ENCODE peak calls at places on chromosomes 13 and 19, in nine cellular contexts. One of them, this sample, is unnamed.

GRCh38 chr13:58883405-58883804 is 1251.9 kb downstream of the PCDH17 start:
- DNase-seq in Calu3: no peak
- DNase-seq in cardiac muscle cell: no peak
- DNase-seq in AG10803: no peak
- DNase-seq in heart right ventricle: no peak
- DNase-seq in tibial nerve: no peak
- DNase-seq in brain microvascular endothelial cell: no peak
- DNase-seq in HL-60: no peak
- DNase-seq in chondrocyte: no peak
- DNase-seq in this sample: no peak

GRCh38 chr19:42176649-42176989 is 40.9 kb downstream of the DEDD2 start:
- DNase-seq in brain microvascular endothelial cell: no peak
- DNase-seq in heart right ventricle: no peak
- DNase-seq in tibial nerve: no peak
- DNase-seq in HL-60: no peak
- DNase-seq in AG10803: no peak
- DNase-seq in cardiac muscle cell: no peak
- DNase-seq in chondrocyte: no peak
- DNase-seq in Calu3: no peak
- DNase-seq in this sample: no peak

GRCh38 chr13:24097667-24098066 is 62.9 kb upstream of the SPATA13 start:
- DNase-seq in HL-60: no peak
- DNase-seq in AG10803: no peak
- DNase-seq in heart right ventricle: no peak
- DNase-seq in tibial nerve: no peak
- DNase-seq in brain microvascular endothelial cell: no peak
- DNase-seq in Calu3: no peak
- DNase-seq in cardiac muscle cell: no peak
- DNase-seq in chondrocyte: no peak
- DNase-seq in this sample: no peak

GRCh38 chr13:110911880-110912279 is 3.0 kb downstream of the ANKRD10 start:
- DNase-seq in chondrocyte: no peak
- DNase-seq in cardiac muscle cell: no peak
- DNase-seq in tibial nerve: no peak
- DNase-seq in heart right ventricle: no peak
- DNase-seq in HL-60: no peak
- DNase-seq in brain microvascular endothelial cell: no peak
- DNase-seq in Calu3: no peak
- DNase-seq in AG10803: no peak
- DNase-seq in this sample: no peak

GRCh38 chr13:50119593-50119992 is 104.3 kb downstream of the KCNRG start:
- DNase-seq in chondrocyte: no peak
- DNase-seq in cardiac muscle cell: peak
- DNase-seq in heart right ventricle: no peak
- DNase-seq in AG10803: no peak
- DNase-seq in tibial nerve: no peak
- DNase-seq in HL-60: no peak
- DNase-seq in brain microvascular endothelial cell: peak
- DNase-seq in Calu3: no peak
- DNase-seq in this sample: no peak

GRCh38 chr19:48338802-48339660 is 13.7 kb downstream of the EMP3 start:
- DNase-seq in HL-60: no peak
- DNase-seq in tibial nerve: no peak
- DNase-seq in AG10803: no peak
- DNase-seq in chondrocyte: no peak
- DNase-seq in Calu3: no peak
- DNase-seq in heart right ventricle: no peak
- DNase-seq in brain microvascular endothelial cell: no peak
- DNase-seq in cardiac muscle cell: no peak
- DNase-seq in this sample: no peak

GRCh38 chr19:4896372-4896771 is 6.3 kb downstream of the ARRDC5 start:
- DNase-seq in HL-60: no peak
- DNase-seq in heart right ventricle: no peak
- DNase-seq in tibial nerve: no peak
- DNase-seq in cardiac muscle cell: peak
- DNase-seq in AG10803: peak
- DNase-seq in brain microvascular endothelial cell: peak
- DNase-seq in chondrocyte: no peak
- DNase-seq in Calu3: peak
- DNase-seq in this sample: no peak

GRCh38 chr19:17737690-17738153 is 13.6 kb upstream of the FCHO1 start:
- DNase-seq in HL-60: no peak
- DNase-seq in heart right ventricle: no peak
- DNase-seq in tibial nerve: no peak
- DNase-seq in AG10803: peak
- DNase-seq in Calu3: no peak
- DNase-seq in brain microvascular endothelial cell: no peak
- DNase-seq in chondrocyte: no peak
- DNase-seq in cardiac muscle cell: no peak
- DNase-seq in this sample: no peak

GRCh38 chr13:97130201-97130600 is 91.9 kb upstream of the MBNL2 start:
- DNase-seq in chondrocyte: no peak
- DNase-seq in heart right ventricle: no peak
- DNase-seq in tibial nerve: no peak
- DNase-seq in AG10803: peak
- DNase-seq in cardiac muscle cell: peak
- DNase-seq in brain microvascular endothelial cell: no peak
- DNase-seq in HL-60: no peak
- DNase-seq in Calu3: no peak
- DNase-seq in this sample: no peak

GRCh38 chr13:63075126-63075525 is 1659.5 kb upstream of the PCDH20 start:
- DNase-seq in tibial nerve: no peak
- DNase-seq in chondrocyte: no peak
- DNase-seq in cardiac muscle cell: no peak
- DNase-seq in brain microvascular endothelial cell: no peak
- DNase-seq in Calu3: no peak
- DNase-seq in HL-60: no peak
- DNase-seq in AG10803: no peak
- DNase-seq in heart right ventricle: no peak
- DNase-seq in this sample: no peak

GRCh38 chr19:812049-812816 is 9.5 kb downstream of the PLPPR3 start:
- DNase-seq in Calu3: no peak
- DNase-seq in heart right ventricle: no peak
- DNase-seq in AG10803: no peak
- DNase-seq in cardiac muscle cell: no peak
- DNase-seq in HL-60: peak
- DNase-seq in chondrocyte: no peak
- DNase-seq in brain microvascular endothelial cell: no peak
- DNase-seq in tibial nerve: no peak
- DNase-seq in this sample: no peak

DNA sequence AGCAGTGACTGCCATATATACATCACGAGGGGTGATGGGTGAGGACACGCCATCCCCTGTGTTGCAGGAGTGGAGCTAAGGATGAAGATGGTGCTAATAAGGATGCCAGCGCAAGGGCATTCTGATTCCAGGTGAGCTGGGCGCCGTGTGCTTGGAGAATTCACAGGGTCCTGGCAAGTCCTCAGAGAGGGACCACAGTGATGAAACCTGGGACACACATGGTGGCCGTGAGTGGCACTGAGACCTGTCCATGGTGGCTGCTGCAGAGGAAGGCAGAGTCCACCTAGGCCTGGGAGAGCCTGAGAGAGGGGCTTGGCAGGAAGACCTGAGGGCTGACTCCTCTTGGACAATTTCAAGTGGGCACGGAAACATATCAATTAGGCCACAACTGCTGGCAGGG is 65.2 kb downstream of the RFX2 start:
- DNase-seq in Calu3: no peak
- DNase-seq in chondrocyte: peak
- DNase-seq in brain microvascular endothelial cell: no peak
- DNase-seq in HL-60: no peak
- DNase-seq in tibial nerve: no peak
- DNase-seq in cardiac muscle cell: no peak
- DNase-seq in AG10803: no peak
- DNase-seq in heart right ventricle: no peak
- DNase-seq in this sample: no peak
- TF ChIP-seq CTCF in Calu3: no peak
- TF ChIP-seq CTCF in chondrocyte: no peak
- TF ChIP-seq CTCF in brain microvascular endothelial cell: no peak
- TF ChIP-seq CTCF in HL-60: no peak
- TF ChIP-seq CTCF in tibial nerve: no peak
- TF ChIP-seq CTCF in cardiac muscle cell: no peak
- TF ChIP-seq CTCF in AG10803: no peak
- TF ChIP-seq CTCF in heart right ventricle: no peak
- TF ChIP-seq CTCF in this sample: no peak

DNA sequence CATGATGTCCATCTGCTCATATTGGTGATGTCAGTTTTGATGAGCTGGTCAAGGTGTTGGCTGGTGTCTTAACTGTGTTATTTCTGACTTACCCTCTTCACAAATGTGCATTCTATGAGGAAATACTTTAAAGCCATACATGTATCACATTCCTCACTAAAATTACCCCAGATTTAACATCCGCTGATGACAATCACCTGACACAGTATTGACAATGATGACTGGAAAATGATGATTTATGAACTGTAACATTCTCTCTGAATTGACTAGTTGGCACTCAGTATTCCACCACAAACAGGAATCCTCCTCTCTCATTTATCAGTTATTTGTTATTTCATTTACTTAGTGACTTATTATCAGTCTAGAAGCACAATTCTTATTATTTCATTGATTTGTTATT is 117.3 kb downstream of the ITGBL1 start:
- DNase-seq in AG10803: no peak
- DNase-seq in chondrocyte: no peak
- DNase-seq in brain microvascular endothelial cell: no peak
- DNase-seq in HL-60: no peak
- DNase-seq in Calu3: no peak
- DNase-seq in heart right ventricle: no peak
- DNase-seq in cardiac muscle cell: no peak
- DNase-seq in tibial nerve: no peak
- DNase-seq in this sample: no peak
- TF ChIP-seq CTCF in AG10803: no peak
- TF ChIP-seq CTCF in chondrocyte: no peak
- TF ChIP-seq CTCF in brain microvascular endothelial cell: no peak
- TF ChIP-seq CTCF in HL-60: no peak
- TF ChIP-seq CTCF in Calu3: no peak
- TF ChIP-seq CTCF in heart right ventricle: no peak
- TF ChIP-seq CTCF in cardiac muscle cell: no peak
- TF ChIP-seq CTCF in tibial nerve: no peak
- TF ChIP-seq CTCF in this sample: no peak

DNA sequence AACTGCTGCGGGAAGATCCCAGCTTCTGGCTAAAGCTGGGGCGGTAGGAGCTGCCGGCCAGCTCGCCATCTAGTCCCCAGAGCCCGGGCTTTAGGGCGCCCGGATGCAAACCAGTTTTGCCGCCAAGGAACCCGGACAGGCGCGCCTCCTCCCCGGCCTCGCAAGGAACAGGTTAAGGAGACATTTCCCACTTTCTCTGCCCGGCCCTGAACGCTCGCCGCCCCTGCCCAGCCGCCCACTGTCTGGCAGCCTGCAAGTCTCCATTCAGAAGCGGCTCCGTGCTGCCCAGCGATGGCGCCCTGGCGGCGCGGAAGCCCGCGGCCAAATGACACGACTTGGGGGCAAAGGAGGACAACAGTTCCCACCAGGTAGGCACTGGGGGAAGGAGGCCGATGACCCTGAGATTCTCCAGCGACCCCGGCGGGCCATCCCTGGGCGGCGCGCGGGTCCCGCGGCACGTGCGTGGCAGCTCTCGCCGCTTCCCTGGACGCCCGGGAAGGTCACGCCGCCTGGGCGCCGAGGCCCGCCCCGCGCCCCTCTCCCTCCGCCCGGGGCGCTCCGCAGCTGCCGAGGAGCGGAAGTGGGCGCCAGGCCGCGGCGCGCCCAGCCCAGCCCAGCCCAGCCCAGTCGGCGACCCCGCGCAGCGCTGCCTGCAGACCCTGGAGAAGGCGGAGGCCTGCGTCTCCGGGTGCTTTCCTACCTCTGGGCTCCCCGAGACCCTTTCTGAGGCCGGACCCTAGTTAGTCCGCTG is 42.2 kb upstream of the HNRNPA1L2 start:
- DNase-seq in AG10803: peak
- DNase-seq in chondrocyte: no peak
- DNase-seq in HL-60: no peak
- DNase-seq in heart right ventricle: peak
- DNase-seq in tibial nerve: no peak
- DNase-seq in brain microvascular endothelial cell: no peak
- DNase-seq in cardiac muscle cell: peak
- DNase-seq in Calu3: no peak
- DNase-seq in this sample: peak
- TF ChIP-seq CTCF in AG10803: no peak
- TF ChIP-seq CTCF in chondrocyte: no peak
- TF ChIP-seq CTCF in HL-60: no peak
- TF ChIP-seq CTCF in heart right ventricle: no peak
- TF ChIP-seq CTCF in tibial nerve: no peak
- TF ChIP-seq CTCF in brain microvascular endothelial cell: no peak
- TF ChIP-seq CTCF in cardiac muscle cell: no peak
- TF ChIP-seq CTCF in Calu3: no peak
- TF ChIP-seq CTCF in this sample: no peak

DNA sequence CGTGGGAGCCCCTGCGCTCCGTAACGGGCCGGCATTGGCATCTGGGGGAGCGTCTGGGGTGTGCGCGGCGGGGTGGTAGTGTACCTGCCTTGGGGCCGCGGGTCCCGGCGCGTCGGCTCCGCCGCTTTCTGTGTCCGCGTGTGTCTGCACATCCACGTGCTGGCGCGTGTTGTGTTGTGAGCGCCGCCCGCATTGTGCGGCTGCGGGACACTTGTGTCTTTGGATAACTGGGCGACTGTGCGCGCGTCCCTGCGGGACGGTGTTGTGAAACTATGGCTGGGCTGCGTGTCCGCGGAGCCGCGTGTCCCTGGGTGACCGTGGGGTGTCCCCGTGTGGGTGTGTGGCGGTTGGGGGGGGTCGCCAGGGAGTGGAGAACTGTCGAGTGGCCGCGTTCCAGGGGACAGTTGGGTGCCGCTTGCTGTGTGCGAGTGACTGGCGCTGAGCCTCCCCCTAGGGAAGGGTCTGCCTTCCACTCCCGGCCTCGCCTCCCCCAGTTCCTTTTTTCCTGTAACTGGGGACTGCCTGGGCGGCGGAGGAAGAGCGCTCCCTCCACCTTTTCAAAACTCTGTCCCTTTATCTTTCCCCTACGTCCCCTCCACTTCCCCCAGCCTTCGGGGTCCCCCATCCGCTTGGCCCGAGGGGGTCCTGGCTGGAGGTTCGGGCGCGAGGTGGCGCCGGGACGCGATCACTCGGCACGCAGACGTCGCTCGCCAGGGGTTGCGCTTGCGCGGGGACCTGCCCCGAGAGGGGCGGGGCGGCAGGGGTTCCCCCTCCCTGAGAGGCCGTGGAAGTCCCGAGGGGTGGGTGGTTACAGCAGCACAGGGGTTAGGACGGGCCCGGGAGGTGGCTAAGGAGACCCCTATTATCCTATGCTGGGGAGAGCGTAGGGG is 5.6 kb upstream of the NFIC start:
- DNase-seq in tibial nerve: no peak
- DNase-seq in brain microvascular endothelial cell: no peak
- DNase-seq in HL-60: peak
- DNase-seq in heart right ventricle: peak
- DNase-seq in AG10803: no peak
- DNase-seq in cardiac muscle cell: peak
- DNase-seq in chondrocyte: no peak
- DNase-seq in Calu3: no peak
- DNase-seq in this sample: peak
- TF ChIP-seq CTCF in tibial nerve: peak
- TF ChIP-seq CTCF in brain microvascular endothelial cell: no peak
- TF ChIP-seq CTCF in HL-60: no peak
- TF ChIP-seq CTCF in heart right ventricle: no peak
- TF ChIP-seq CTCF in AG10803: no peak
- TF ChIP-seq CTCF in cardiac muscle cell: peak
- TF ChIP-seq CTCF in chondrocyte: peak
- TF ChIP-seq CTCF in Calu3: no peak
- TF ChIP-seq CTCF in this sample: no peak

This sample was measured in glutamatergic neuron.